ENCODE peak calls at places on chromosome 7, in eight cellular contexts. L is sigmoid colon, K is aorta, P is right atrium auricular region, N is cardiac muscle cell, Q is left ventricle myocardium inferior, X is brain microvascular endothelial cell, T is left lung. E is an unnamed sample.

GRCh38 chr7:73715648-73716317 is 3.7 kb downstream of the STX1A start:
- DNase-seq in L (no peak), K (no peak), P (no peak), N (peak; percentile 22), Q (no peak), X (peak; percentile 97), T (no peak), E (no peak)

GRCh38 chr7:158420591-158421340 is 166.9 kb downstream of the PTPRN2 start:
- DNase-seq in L (no peak), K (no peak), P (no peak), N (no peak), Q (no peak), X (no peak), T (no peak), E (no peak)

GRCh38 chr7:30974605-30975256 is 11.0 kb downstream of the GHRHR start:
- DNase-seq in L (peak; percentile 62), K (peak; percentile 85), P (no peak), N (peak; percentile 85), Q (peak; percentile 46), X (peak; percentile 20), T (no peak), E (peak; percentile 83)

GRCh38 chr7:47792521-47793121 is 155.6 kb downstream of the PKD1L1 start:
- DNase-seq in L (no peak), K (no peak), P (no peak), N (no peak), Q (no peak), X (peak; percentile 28), T (no peak), E (no peak)

GRCh38 chr7:157267956-157268355 is 68.8 kb upstream of the DNAJB6 start:
- DNase-seq in L (peak; percentile 15), K (peak; percentile 51), P (no peak), N (no peak), Q (no peak), X (no peak), T (peak; percentile 47), E (peak; percentile 34)

GRCh38 chr7:107196834-107197610 is 28.2 kb downstream of the HBP1 start:
- DNase-seq in L (no peak), K (no peak), P (no peak), N (no peak), Q (no peak), X (no peak), T (no peak), E (no peak)

GRCh38 chr7:140571537-140572122 is 69.0 kb downstream of the DENND2A start:
- DNase-seq in L (peak; percentile 26), K (no peak), P (no peak), N (no peak), Q (no peak), X (no peak), T (no peak), E (no peak)

GRCh38 chr7:140485463-140486265 is 6.4 kb upstream of the MKRN1 start:
- DNase-seq in L (no peak), K (no peak), P (no peak), N (no peak), Q (no peak), X (no peak), T (no peak), E (no peak)

GRCh38 chr7:48183370-48183743 is 12.1 kb downstream of the ABCA13 start:
- DNase-seq in L (no peak), K (no peak), P (no peak), N (no peak), Q (no peak), X (no peak), T (no peak), E (no peak)

GRCh38 chr7:159263430-159263829 is 118.8 kb upstream of the VIPR2 start:
- DNase-seq in L (no peak), K (no peak), P (no peak), N (no peak), Q (no peak), X (no peak), T (no peak), E (no peak)

GRCh38 chr7:40566879-40567278 is 432.1 kb downstream of the SUGCT start:
- DNase-seq in L (no peak), K (no peak), P (no peak), N (no peak), Q (no peak), X (no peak), T (no peak), E (no peak)

GRCh38 chr7:13920053-13920697 is 69.3 kb downstream of the ETV1 start:
- DNase-seq in L (no peak), K (no peak), P (no peak), N (peak; percentile 87), Q (no peak), X (peak; percentile 100), T (no peak), E (no peak)

GRCh38 chr7:80883188-80884025 is 35.4 kb downstream of the SEMA3C start:
- DNase-seq in L (no peak), K (no peak), P (no peak), N (no peak), Q (no peak), X (peak; percentile 94), T (no peak), E (no peak)

GRCh38 chr7:142459557-142459963 is 201.7 kb upstream of the PRSS58 start:
- DNase-seq in L (no peak), K (no peak), P (no peak), N (peak; percentile 53), Q (no peak), X (peak; percentile 68), T (no peak), E (no peak)

GRCh38 chr7:74134117-74134539 is 40.0 kb upstream of the EIF4H start:
- DNase-seq in L (no peak), K (no peak), P (no peak), N (no peak), Q (no peak), X (no peak), T (no peak), E (no peak)

GRCh38 chr7:857661-858060 is 18.7 kb upstream of the GET4 start:
- DNase-seq in L (no peak), K (no peak), P (no peak), N (no peak), Q (no peak), X (no peak), T (peak; percentile 31), E (no peak)

GRCh38 chr7:20798694-20799121 is 12.0 kb upstream of the SP8 start:
- DNase-seq in L (no peak), K (no peak), P (no peak), N (peak; percentile 11), Q (no peak), X (no peak), T (no peak), E (no peak)

GRCh38 chr7:37930226-37930948 is 9.9 kb downstream of the EPDR1 start:
- DNase-seq in L (no peak), K (no peak), P (no peak), N (no peak), Q (no peak), X (peak; percentile 45), T (no peak), E (no peak)

GRCh38 chr7:127550247-127550646 is 35.1 kb downstream of the GCC1 start:
- DNase-seq in L (no peak), K (no peak), P (no peak), N (no peak), Q (no peak), X (no peak), T (no peak), E (no peak)

GRCh38 chr7:101690061-101690460 is 61.0 kb upstream of the MYL10 start:
- DNase-seq in L (no peak), K (no peak), P (no peak), N (no peak), Q (peak; percentile 23), X (no peak), T (no peak), E (peak; percentile 88)
- H3K36me3 ChIP-seq in L (no peaks in the 10 kb centered on the region), K (no peaks in the 10 kb centered on the region), P (no peaks in the 10 kb centered on the region), N (no peaks in the 10 kb centered on the region), Q (no peaks in the 10 kb centered on the region), X (no peaks in the 10 kb centered on the region), T (no peaks in the 10 kb centered on the region), E (no peaks in the 10 kb centered on the region)

GRCh38 chr7:64990936-64991335 is at the start of gene ZNF117:
- DNase-seq in L (no peak), K (no peak), P (no peak), N (no peak), Q (no peak), X (no peak), T (no peak), E (no peak)

GRCh38 chr7:64992971-64993370 is 2.1 kb upstream of the ZNF117 start:
- DNase-seq in L (no peak), K (no peak), P (no peak), N (no peak), Q (no peak), X (no peak), T (no peak), E (no peak)

GRCh38 chr7:64996305-64996704 is 5.5 kb upstream of the ZNF117 start:
- DNase-seq in L (no peak), K (no peak), P (no peak), N (no peak), Q (no peak), X (no peak), T (no peak), E (no peak)

GRCh38 chr7:64997164-64997908 is 6.5 kb upstream of the ZNF117 start:
- DNase-seq in L (no peak), K (no peak), P (no peak), N (no peak), Q (no peak), X (no peak), T (no peak), E (no peak)

DNA sequence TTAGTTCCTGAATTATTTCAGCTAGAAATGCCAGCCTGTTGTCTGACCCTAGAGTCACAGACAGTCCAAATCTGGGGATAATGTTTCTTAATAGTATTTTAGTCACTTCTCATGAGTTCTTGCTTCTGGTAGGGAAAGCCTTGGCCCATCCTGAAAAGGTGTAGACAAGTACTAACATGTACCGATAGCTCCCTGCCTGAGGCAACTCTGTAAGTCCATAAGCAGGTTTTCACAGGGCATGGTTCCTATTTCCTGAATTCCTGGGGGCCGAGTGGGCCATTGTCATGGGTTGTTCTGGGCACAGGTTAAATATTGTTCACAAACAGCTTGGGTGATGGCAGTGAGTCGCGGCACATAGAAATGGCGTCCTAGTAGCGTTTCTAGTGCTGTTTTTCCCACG is 3.1 kb upstream of the ZNF117 start:
- DNase-seq in L (no peak), K (no peak), P (no peak), N (no peak), Q (no peak), X (no peak), T (no peak), E (no peak)
- H3K36me3 ChIP-seq in L (peaks cover 5% of the 10 kb centered on the region), K (peaks cover 3% of the 10 kb centered on the region), P (peaks cover 15% of the 10 kb centered on the region), N (peaks cover 9% of the 10 kb centered on the region), Q (peaks cover 42% of the 10 kb centered on the region), X (peaks cover 40% of the 10 kb centered on the region), T (peaks cover 45% of the 10 kb centered on the region), E (no peaks in the 10 kb centered on the region)

GRCh38 chr7:115559877-115560276 is 470.7 kb downstream of the TFEC start:
- DNase-seq in L (no peak), K (no peak), P (no peak), N (no peak), Q (no peak), X (no peak), T (no peak), E (no peak)

GRCh38 chr7:115558186-115558585 is 472.4 kb downstream of the TFEC start:
- DNase-seq in L (no peak), K (no peak), P (no peak), N (no peak), Q (no peak), X (peak; percentile 52), T (no peak), E (no peak)

GRCh38 chr7:115561341-115562110 is 469.0 kb downstream of the TFEC start:
- DNase-seq in L (no peak), K (no peak), P (no peak), N (no peak), Q (no peak), X (peak; percentile 97), T (no peak), E (no peak)
- H3K36me3 ChIP-seq in L (no peaks in the 10 kb centered on the region), K (no peaks in the 10 kb centered on the region), P (no peaks in the 10 kb centered on the region), N (no peaks in the 10 kb centered on the region), Q (no peaks in the 10 kb centered on the region), X (no peaks in the 10 kb centered on the region), T (no peaks in the 10 kb centered on the region), E (no peaks in the 10 kb centered on the region)

GRCh38 chr7:18655969-18656761 is 160.6 kb downstream of the HDAC9 start:
- DNase-seq in L (no peak), K (no peak), P (no peak), N (no peak), Q (no peak), X (no peak), T (no peak), E (no peak)
- H3K36me3 ChIP-seq in L (no peaks in the 10 kb centered on the region), K (no peaks in the 10 kb centered on the region), P (no peaks in the 10 kb centered on the region), N (peaks cover 17% of the 10 kb centered on the region), Q (peaks cover 7% of the 10 kb centered on the region), X (no peaks in the 10 kb centered on the region), T (no peaks in the 10 kb centered on the region), E (no peaks in the 10 kb centered on the region)